ENCODE peak calls at places on chromosomes 11 and 22, in eight cellular contexts. O is heart right ventricle, B is astrocyte of the spinal cord, M is glutamatergic neuron, A is foreskin fibroblast, I is lung, Y is GM20000, X is mucosa of descending colon. U is an unnamed sample.

GRCh38 chr22:32911526-32911925 is 110.0 kb downstream of the TIMP3 start:
- DNase-seq in M (no peak), B (no peak), Y (no peak), X (no peak), A (no peak), I (no peak), O (no peak), U (no peak)

GRCh38 chr22:19497245-19497644 is 17.5 kb downstream of the CDC45 start:
- DNase-seq in M (no peak), O (no peak), X (no peak), I (no peak), B (peak), A (peak), Y (no peak), U (no peak)

GRCh38 chr11:102573851-102574250 is 43.3 kb upstream of the MMP7 start:
- DNase-seq in I (no peak), Y (no peak), O (no peak), M (no peak), A (peak), X (no peak), B (no peak), U (no peak)

GRCh38 chr11:116070555-116070954 is 566.3 kb upstream of the CADM1 start:
- DNase-seq in B (no peak), Y (no peak), X (no peak), M (no peak), A (no peak), O (no peak), I (no peak), U (no peak)

GRCh38 chr11:31955838-31956237 is 135.0 kb upstream of the RCN1 start:
- DNase-seq in X (no peak), O (no peak), I (no peak), Y (no peak), A (no peak), B (no peak), M (no peak), U (no peak)

GRCh38 chr11:926341-926916 is 759 bp downstream of the AP2A2 start:
- DNase-seq in O (no peak), Y (no peak), M (peak), X (no peak), I (peak), A (peak), B (peak), U (peak)

GRCh38 chr11:91625495-91625894 is 599.1 kb upstream of the FAT3 start:
- DNase-seq in X (no peak), B (no peak), I (no peak), A (no peak), O (no peak), M (no peak), Y (no peak), U (no peak)

GRCh38 chr11:21484039-21484438 is 708.8 kb upstream of the ANO5 start:
- DNase-seq in O (no peak), X (no peak), A (no peak), B (no peak), I (no peak), Y (no peak), M (no peak), U (no peak)

GRCh38 chr11:74493816-74494630 is 499 bp upstream of the LIPT2 start:
- DNase-seq in I (no peak), A (peak), B (no peak), O (no peak), X (no peak), M (no peak), Y (no peak), U (no peak)

GRCh38 chr11:36383200-36383599 is 87.1 kb downstream of the PRR5L start:
- DNase-seq in Y (no peak), X (no peak), I (no peak), M (no peak), A (no peak), O (no peak), B (no peak), U (no peak)
- TF ChIP-seq CTCF in Y (no peak), X (no peak), I (no peak), M (no peak), A (no peak), O (no peak), B (no peak), U (no peak)

GRCh38 chr22:49433717-49434611 is 393.7 kb downstream of the BRD1 start:
- DNase-seq in O (no peak), Y (no peak), X (no peak), I (no peak), M (no peak), B (no peak), A (no peak), U (no peak)
- TF ChIP-seq CTCF in O (no peak), Y (no peak), X (no peak), I (no peak), M (no peak), B (no peak), A (no peak), U (no peak)

GRCh38 chr11:16973565-16973964 is 40.6 kb downstream of the PLEKHA7 start:
- DNase-seq in X (no peak), M (no peak), B (no peak), I (no peak), O (no peak), A (no peak), Y (no peak), U (no peak)
- TF ChIP-seq CTCF in X (no peak), M (no peak), B (no peak), I (no peak), O (no peak), A (no peak), Y (no peak), U (no peak)

DNA sequence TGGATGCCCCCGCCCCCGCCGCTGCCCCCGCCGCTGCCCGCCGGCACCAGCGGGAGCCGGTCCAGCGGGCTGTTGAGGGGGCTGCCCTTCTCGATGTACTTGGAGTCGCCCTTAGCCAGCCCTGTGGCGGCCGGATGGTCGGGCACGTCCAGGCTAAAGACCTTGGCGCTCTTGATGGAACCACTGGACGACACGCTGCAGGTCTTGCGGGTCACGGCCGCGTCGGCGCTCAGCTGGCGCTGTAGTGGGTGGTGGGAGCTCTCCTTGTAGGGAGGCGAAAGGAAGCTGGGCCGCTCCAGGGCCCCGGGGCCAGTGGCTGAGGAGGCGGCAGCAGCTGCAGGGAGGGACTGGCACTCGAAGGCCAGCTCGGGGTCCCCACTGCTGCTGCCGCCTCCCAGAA is 53.8 kb downstream of the ELFN2 start:
- DNase-seq in Y (no peak), X (no peak), B (no peak), A (no peak), M (no peak), I (no peak), O (no peak), U (no peak)
- TF ChIP-seq CTCF in Y (no peak), X (no peak), B (no peak), A (no peak), M (no peak), I (no peak), O (no peak), U (no peak)

DNA sequence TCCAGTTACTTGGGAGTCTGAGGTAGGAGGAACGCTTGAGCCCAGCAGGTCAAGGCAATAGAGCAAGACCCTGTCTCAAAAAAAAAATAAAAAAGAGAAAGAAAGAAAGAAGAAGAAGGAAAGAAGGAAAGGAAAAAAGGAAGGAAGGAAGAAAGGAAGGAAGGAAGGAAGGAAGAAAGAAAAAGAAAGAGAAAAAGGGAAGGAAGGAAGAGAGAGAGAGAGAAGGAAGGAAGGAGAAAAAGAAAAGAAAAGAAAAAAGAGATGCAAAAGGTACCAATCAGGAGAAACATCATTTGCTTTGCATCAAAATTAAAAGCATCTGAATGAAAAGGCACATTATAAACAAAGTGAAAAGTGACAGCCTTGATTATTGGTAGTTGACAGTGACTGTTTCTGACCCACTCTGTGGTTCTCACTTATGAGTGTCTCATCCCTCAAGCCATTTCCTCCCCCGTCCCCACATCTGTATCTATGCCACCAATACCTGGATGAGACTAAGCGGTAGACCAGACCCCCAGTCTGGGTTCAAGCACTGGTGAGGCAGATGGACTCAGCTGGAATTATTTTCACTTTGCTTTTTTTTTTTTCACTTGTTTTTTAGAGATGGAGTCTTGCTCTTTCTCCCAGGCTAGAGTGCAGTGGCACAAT is 33.0 kb upstream of the XBP1 start:
- DNase-seq in B (no peak), X (no peak), Y (no peak), I (no peak), O (no peak), A (no peak), M (no peak), U (no peak)
- TF ChIP-seq CTCF in B (no peak), X (no peak), Y (no peak), I (no peak), O (no peak), A (no peak), M (no peak), U (no peak)

GRCh38 chr22:30185129-30185528 is 61.4 kb downstream of the LIF start:
- DNase-seq in I (no peak), A (no peak), M (no peak), X (no peak), O (no peak), B (no peak), Y (no peak), U (no peak)
- TF ChIP-seq CTCF in I (no peak), A (no peak), M (no peak), X (no peak), O (no peak), B (no peak), Y (no peak), U (no peak)

DNA sequence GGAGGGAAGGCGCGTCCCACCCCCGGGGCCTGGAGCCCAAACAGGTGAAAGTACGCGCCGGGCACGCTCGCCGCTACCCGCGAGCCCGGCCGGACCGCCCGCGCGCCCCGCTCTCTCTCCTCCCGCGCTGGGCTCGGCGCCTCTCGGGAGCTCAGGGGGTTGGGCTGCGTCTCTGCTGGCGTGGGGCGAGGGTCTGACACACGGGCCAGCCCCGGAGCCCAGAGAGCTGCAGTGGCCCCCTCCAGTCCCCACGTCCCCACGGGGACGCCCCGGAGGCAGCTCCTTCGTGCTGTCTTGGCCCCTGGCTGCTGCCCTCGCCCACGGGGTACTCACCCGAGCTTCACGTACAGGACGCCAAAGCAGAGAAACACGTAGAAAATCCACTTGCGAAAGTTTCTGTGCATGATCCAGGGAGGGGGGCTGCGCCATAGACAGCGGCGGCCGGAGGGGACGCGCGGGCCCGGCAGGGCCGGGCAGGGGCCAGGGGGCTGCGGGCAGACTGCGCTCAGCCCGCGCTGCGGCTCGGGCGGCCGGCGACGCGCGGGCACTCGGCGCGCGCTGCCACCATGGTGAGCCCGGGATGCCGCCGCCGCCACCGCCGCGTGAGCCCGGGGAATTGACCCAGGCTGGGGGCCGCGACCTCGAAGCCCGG is 485 bp downstream of the WNT7B start:
- DNase-seq in X (no peak), M (no peak), I (no peak), B (no peak), Y (no peak), A (no peak), O (no peak), U (no peak)
- TF ChIP-seq CTCF in X (no peak), M (no peak), I (no peak), B (no peak), Y (no peak), A (no peak), O (no peak), U (no peak)

DNA sequence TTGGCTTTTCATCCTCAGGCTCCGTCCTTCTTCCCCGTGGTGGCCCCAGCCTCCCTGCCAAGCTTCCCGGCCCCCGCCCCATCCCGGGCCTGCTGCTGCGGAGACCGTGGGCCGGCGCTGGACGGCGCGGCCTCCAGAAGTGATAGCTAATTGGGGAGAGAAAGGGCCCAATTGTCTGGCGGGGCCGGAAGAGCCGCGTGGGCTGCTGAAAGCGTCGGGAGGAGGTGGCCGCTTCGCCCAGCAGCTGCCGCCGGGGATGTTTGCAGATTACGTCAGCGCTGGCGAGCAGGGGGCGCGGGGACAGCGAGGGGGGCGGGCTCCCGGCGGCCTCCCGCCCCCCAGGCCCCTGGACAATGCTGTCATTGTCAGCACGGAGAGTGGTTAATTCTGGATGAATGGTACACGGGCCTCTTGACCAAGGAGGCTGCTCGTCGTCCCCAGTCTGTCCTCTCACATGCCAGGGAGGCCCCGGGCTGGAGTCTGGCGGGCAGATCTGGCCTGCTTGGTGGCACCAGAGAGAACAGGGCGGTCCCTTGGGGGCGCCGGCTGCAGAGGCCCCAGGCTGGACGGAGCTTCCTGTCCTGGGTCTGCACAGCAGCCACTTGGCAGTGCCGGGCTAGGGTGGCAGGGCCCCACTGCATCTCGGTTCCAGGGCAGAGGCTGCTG is 1.6 kb downstream of the SMIM38 start:
- DNase-seq in M (no peak), Y (peak), O (peak), I (no peak), A (peak), B (peak), X (no peak), U (no peak)
- TF ChIP-seq CTCF in M (no peak), Y (no peak), O (no peak), I (no peak), A (no peak), B (no peak), X (no peak), U (no peak)

GRCh38 chr11:15607361-15608036 is 492.8 kb downstream of the INSC start:
- DNase-seq in O (no peak), M (no peak), X (no peak), A (no peak), Y (no peak), B (no peak), I (no peak), U (no peak)
- TF ChIP-seq CTCF in O (no peak), M (no peak), X (no peak), A (no peak), Y (no peak), B (no peak), I (no peak), U (no peak)

DNA sequence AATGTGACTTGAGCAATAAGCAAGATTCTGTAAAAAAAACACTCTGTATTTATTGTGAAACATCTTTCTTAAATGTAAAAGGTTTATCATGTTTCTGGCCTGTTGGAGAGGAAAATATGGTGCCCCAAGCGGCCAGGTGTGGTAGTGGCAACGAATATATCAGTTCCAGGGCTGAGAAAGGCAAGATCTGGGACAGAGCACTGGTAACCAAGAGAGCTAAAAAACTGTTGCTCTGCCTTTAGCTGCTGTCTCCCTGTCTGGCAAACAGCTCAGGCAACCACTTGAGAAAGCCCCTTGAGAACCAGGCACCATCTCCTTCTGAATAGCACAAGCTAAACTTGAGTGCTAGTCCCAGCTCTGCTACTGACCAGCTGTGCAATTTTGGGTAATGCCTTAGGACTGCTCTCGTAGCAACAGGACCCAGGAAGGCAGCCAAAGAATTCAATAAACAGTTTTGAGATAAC is 129.9 kb downstream of the KCNC1 start:
- DNase-seq in X (no peak), B (no peak), Y (no peak), O (no peak), I (no peak), M (no peak), A (no peak), U (no peak)
- TF ChIP-seq CTCF in X (peak), B (peak), Y (peak), O (peak), I (no peak), M (peak), A (peak), U (peak)

U was measured in D721Med.